ENCODE peak calls at places on chromosomes 2 and 18, in eight cellular contexts. One of them, this sample, is unnamed.

GRCh38 chr2:20103514-20103913 is 52.1 kb upstream of the LAPTM4A start:
- DNase-seq in T-helper 1 cell: no peak
- DNase-seq in neural progenitor cell: no peak
- DNase-seq in cardiac fibroblast: peak
- DNase-seq in AG10803: peak
- DNase-seq in HuH-7.5: no peak
- DNase-seq in fibroblast of pulmonary artery: peak
- DNase-seq in COLO829: no peak
- DNase-seq in this sample: peak

GRCh38 chr18:58761241-58761969 is 90.1 kb downstream of the MALT1 start:
- DNase-seq in COLO829: no peak
- DNase-seq in cardiac fibroblast: no peak
- DNase-seq in AG10803: no peak
- DNase-seq in fibroblast of pulmonary artery: no peak
- DNase-seq in HuH-7.5: no peak
- DNase-seq in neural progenitor cell: no peak
- DNase-seq in T-helper 1 cell: peak
- DNase-seq in this sample: peak

GRCh38 chr2:8566788-8567468 is 114.9 kb upstream of the ID2 start:
- DNase-seq in AG10803: no peak
- DNase-seq in COLO829: no peak
- DNase-seq in T-helper 1 cell: no peak
- DNase-seq in neural progenitor cell: no peak
- DNase-seq in cardiac fibroblast: no peak
- DNase-seq in HuH-7.5: no peak
- DNase-seq in fibroblast of pulmonary artery: no peak
- DNase-seq in this sample: no peak

GRCh38 chr2:237199577-237199976 is 113.9 kb downstream of the COPS8 start:
- DNase-seq in cardiac fibroblast: no peak
- DNase-seq in T-helper 1 cell: no peak
- DNase-seq in COLO829: no peak
- DNase-seq in AG10803: no peak
- DNase-seq in fibroblast of pulmonary artery: no peak
- DNase-seq in neural progenitor cell: no peak
- DNase-seq in HuH-7.5: no peak
- DNase-seq in this sample: no peak

GRCh38 chr2:240469747-240470146 is 34.3 kb downstream of the GPC1 start:
- DNase-seq in AG10803: no peak
- DNase-seq in cardiac fibroblast: no peak
- DNase-seq in T-helper 1 cell: no peak
- DNase-seq in HuH-7.5: no peak
- DNase-seq in COLO829: no peak
- DNase-seq in fibroblast of pulmonary artery: no peak
- DNase-seq in neural progenitor cell: no peak
- DNase-seq in this sample: no peak

GRCh38 chr2:113064898-113065297 is 2.9 kb upstream of the IL1F10 start:
- DNase-seq in AG10803: no peak
- DNase-seq in T-helper 1 cell: no peak
- DNase-seq in fibroblast of pulmonary artery: no peak
- DNase-seq in neural progenitor cell: no peak
- DNase-seq in COLO829: no peak
- DNase-seq in HuH-7.5: no peak
- DNase-seq in cardiac fibroblast: no peak
- DNase-seq in this sample: no peak

GRCh38 chr18:75854174-75854573 is 426.7 kb upstream of the SMIM21 start:
- DNase-seq in T-helper 1 cell: no peak
- DNase-seq in neural progenitor cell: peak
- DNase-seq in cardiac fibroblast: no peak
- DNase-seq in fibroblast of pulmonary artery: no peak
- DNase-seq in HuH-7.5: no peak
- DNase-seq in AG10803: no peak
- DNase-seq in COLO829: no peak
- DNase-seq in this sample: no peak

GRCh38 chr2:58606799-58607198 is 365.7 kb upstream of the FANCL start:
- DNase-seq in AG10803: peak
- DNase-seq in COLO829: no peak
- DNase-seq in neural progenitor cell: no peak
- DNase-seq in cardiac fibroblast: no peak
- DNase-seq in HuH-7.5: no peak
- DNase-seq in fibroblast of pulmonary artery: no peak
- DNase-seq in T-helper 1 cell: no peak
- DNase-seq in this sample: no peak

GRCh38 chr18:6950641-6951040 is 167.0 kb downstream of the LAMA1 start:
- DNase-seq in cardiac fibroblast: no peak
- DNase-seq in neural progenitor cell: no peak
- DNase-seq in COLO829: no peak
- DNase-seq in T-helper 1 cell: no peak
- DNase-seq in AG10803: no peak
- DNase-seq in fibroblast of pulmonary artery: no peak
- DNase-seq in HuH-7.5: no peak
- DNase-seq in this sample: no peak

GRCh38 chr2:240686460-240686859 is 3.8 kb upstream of the AQP12B start:
- DNase-seq in HuH-7.5: no peak
- DNase-seq in AG10803: no peak
- DNase-seq in cardiac fibroblast: no peak
- DNase-seq in neural progenitor cell: no peak
- DNase-seq in T-helper 1 cell: no peak
- DNase-seq in fibroblast of pulmonary artery: no peak
- DNase-seq in COLO829: no peak
- DNase-seq in this sample: no peak

GRCh38 chr2:26088038-26088643 is 54.3 kb downstream of the RAB10 start:
- DNase-seq in T-helper 1 cell: peak
- DNase-seq in HuH-7.5: no peak
- DNase-seq in cardiac fibroblast: peak
- DNase-seq in fibroblast of pulmonary artery: peak
- DNase-seq in AG10803: peak
- DNase-seq in neural progenitor cell: peak
- DNase-seq in COLO829: peak
- DNase-seq in this sample: peak

GRCh38 chr18:67509711-67510110 is 6.8 kb downstream of the DSEL start:
- DNase-seq in AG10803: peak
- DNase-seq in HuH-7.5: no peak
- DNase-seq in neural progenitor cell: no peak
- DNase-seq in fibroblast of pulmonary artery: peak
- DNase-seq in T-helper 1 cell: no peak
- DNase-seq in cardiac fibroblast: peak
- DNase-seq in COLO829: no peak
- DNase-seq in this sample: peak

GRCh38 chr2:235149240-235149641 is 197.4 kb downstream of the SH3BP4 start:
- DNase-seq in AG10803: peak
- DNase-seq in cardiac fibroblast: no peak
- DNase-seq in HuH-7.5: no peak
- DNase-seq in COLO829: peak
- DNase-seq in T-helper 1 cell: no peak
- DNase-seq in fibroblast of pulmonary artery: no peak
- DNase-seq in neural progenitor cell: no peak
- DNase-seq in this sample: no peak

GRCh38 chr2:237888389-237888788 is 29.0 kb downstream of the RAMP1 start:
- DNase-seq in COLO829: no peak
- DNase-seq in neural progenitor cell: no peak
- DNase-seq in T-helper 1 cell: no peak
- DNase-seq in HuH-7.5: no peak
- DNase-seq in cardiac fibroblast: peak
- DNase-seq in fibroblast of pulmonary artery: peak
- DNase-seq in AG10803: peak
- DNase-seq in this sample: peak

GRCh38 chr2:239293450-239294430 is 107.1 kb downstream of the HDAC4 start:
- DNase-seq in AG10803: no peak
- DNase-seq in COLO829: no peak
- DNase-seq in fibroblast of pulmonary artery: no peak
- DNase-seq in neural progenitor cell: peak
- DNase-seq in T-helper 1 cell: peak
- DNase-seq in cardiac fibroblast: no peak
- DNase-seq in HuH-7.5: no peak
- DNase-seq in this sample: no peak

GRCh38 chr2:48545244-48545643 is 15.3 kb downstream of the STON1 start:
- DNase-seq in AG10803: peak
- DNase-seq in COLO829: no peak
- DNase-seq in cardiac fibroblast: no peak
- DNase-seq in T-helper 1 cell: no peak
- DNase-seq in fibroblast of pulmonary artery: no peak
- DNase-seq in neural progenitor cell: peak
- DNase-seq in HuH-7.5: no peak
- DNase-seq in this sample: no peak

GRCh38 chr2:12044857-12045256 is 298.4 kb downstream of the LPIN1 start:
- DNase-seq in T-helper 1 cell: peak
- DNase-seq in neural progenitor cell: no peak
- DNase-seq in COLO829: no peak
- DNase-seq in fibroblast of pulmonary artery: no peak
- DNase-seq in AG10803: no peak
- DNase-seq in HuH-7.5: no peak
- DNase-seq in cardiac fibroblast: no peak
- DNase-seq in this sample: no peak

GRCh38 chr18:48629730-48630324 is 91.0 kb downstream of the CTIF start:
- DNase-seq in neural progenitor cell: no peak
- DNase-seq in HuH-7.5: peak
- DNase-seq in AG10803: peak
- DNase-seq in cardiac fibroblast: peak
- DNase-seq in COLO829: peak
- DNase-seq in fibroblast of pulmonary artery: peak
- DNase-seq in T-helper 1 cell: no peak
- DNase-seq in this sample: peak

GRCh38 chr2:109676346-109676897 is 62.3 kb downstream of the SOWAHC start:
- DNase-seq in neural progenitor cell: no peak
- DNase-seq in fibroblast of pulmonary artery: no peak
- DNase-seq in COLO829: no peak
- DNase-seq in AG10803: no peak
- DNase-seq in cardiac fibroblast: no peak
- DNase-seq in HuH-7.5: no peak
- DNase-seq in T-helper 1 cell: no peak
- DNase-seq in this sample: no peak

GRCh38 chr2:73852020-73852419 is 23.3 kb downstream of the STAMBP start:
- DNase-seq in T-helper 1 cell: peak
- DNase-seq in neural progenitor cell: no peak
- DNase-seq in fibroblast of pulmonary artery: peak
- DNase-seq in AG10803: peak
- DNase-seq in HuH-7.5: no peak
- DNase-seq in COLO829: peak
- DNase-seq in cardiac fibroblast: peak
- DNase-seq in this sample: no peak

GRCh38 chr2:205465791-205466190 is 216.5 kb upstream of the NRP2 start:
- DNase-seq in HuH-7.5: no peak
- DNase-seq in fibroblast of pulmonary artery: no peak
- DNase-seq in cardiac fibroblast: no peak
- DNase-seq in T-helper 1 cell: no peak
- DNase-seq in COLO829: no peak
- DNase-seq in neural progenitor cell: no peak
- DNase-seq in AG10803: no peak
- DNase-seq in this sample: no peak

GRCh38 chr18:46134920-46135675 is 30.9 kb downstream of the HAUS1 start:
- DNase-seq in AG10803: no peak
- DNase-seq in T-helper 1 cell: no peak
- DNase-seq in fibroblast of pulmonary artery: no peak
- DNase-seq in HuH-7.5: no peak
- DNase-seq in cardiac fibroblast: no peak
- DNase-seq in COLO829: no peak
- DNase-seq in neural progenitor cell: peak
- DNase-seq in this sample: peak

GRCh38 chr18:59902180-59902992 is 2.6 kb downstream of the PMAIP1 start:
- DNase-seq in COLO829: no peak
- DNase-seq in T-helper 1 cell: peak
- DNase-seq in AG10803: peak
- DNase-seq in fibroblast of pulmonary artery: peak
- DNase-seq in HuH-7.5: no peak
- DNase-seq in cardiac fibroblast: no peak
- DNase-seq in neural progenitor cell: no peak
- DNase-seq in this sample: no peak

GRCh38 chr2:42810971-42811865 is 18.8 kb upstream of the HAAO start:
- DNase-seq in fibroblast of pulmonary artery: peak
- DNase-seq in cardiac fibroblast: peak
- DNase-seq in neural progenitor cell: peak
- DNase-seq in HuH-7.5: peak
- DNase-seq in AG10803: peak
- DNase-seq in COLO829: no peak
- DNase-seq in T-helper 1 cell: peak
- DNase-seq in this sample: peak

GRCh38 chr2:61363580-61363979 is 107.3 kb downstream of the USP34 start:
- DNase-seq in AG10803: no peak
- DNase-seq in T-helper 1 cell: no peak
- DNase-seq in HuH-7.5: no peak
- DNase-seq in fibroblast of pulmonary artery: no peak
- DNase-seq in cardiac fibroblast: no peak
- DNase-seq in neural progenitor cell: no peak
- DNase-seq in COLO829: no peak
- DNase-seq in this sample: no peak

GRCh38 chr18:34562252-34562870 is 147.7 kb upstream of the DTNA start:
- DNase-seq in HuH-7.5: no peak
- DNase-seq in COLO829: no peak
- DNase-seq in cardiac fibroblast: no peak
- DNase-seq in neural progenitor cell: no peak
- DNase-seq in T-helper 1 cell: no peak
- DNase-seq in AG10803: no peak
- DNase-seq in fibroblast of pulmonary artery: no peak
- DNase-seq in this sample: no peak

GRCh38 chr2:47058061-47058931 is 96.8 kb downstream of the STPG4 start:
- DNase-seq in fibroblast of pulmonary artery: peak
- DNase-seq in AG10803: peak
- DNase-seq in T-helper 1 cell: no peak
- DNase-seq in COLO829: no peak
- DNase-seq in cardiac fibroblast: peak
- DNase-seq in HuH-7.5: no peak
- DNase-seq in neural progenitor cell: no peak
- DNase-seq in this sample: peak

GRCh38 chr18:26764584-26764983 is 100.9 kb downstream of the AQP4 start:
- DNase-seq in neural progenitor cell: no peak
- DNase-seq in COLO829: no peak
- DNase-seq in T-helper 1 cell: no peak
- DNase-seq in HuH-7.5: no peak
- DNase-seq in cardiac fibroblast: no peak
- DNase-seq in AG10803: no peak
- DNase-seq in fibroblast of pulmonary artery: no peak
- DNase-seq in this sample: no peak

GRCh38 chr18:24368749-24369148 is 28.9 kb downstream of the OSBPL1A start:
- DNase-seq in cardiac fibroblast: no peak
- DNase-seq in neural progenitor cell: no peak
- DNase-seq in HuH-7.5: no peak
- DNase-seq in fibroblast of pulmonary artery: no peak
- DNase-seq in COLO829: no peak
- DNase-seq in T-helper 1 cell: peak
- DNase-seq in AG10803: no peak
- DNase-seq in this sample: no peak

This sample was measured in cardiac muscle cell.